ENCODE peak calls at places on chromosome 7, in eight cellular contexts. G is cardiac fibroblast; H is mucosa of gallbladder; N is upper lobe of left lung; W is AG04450; J is Calu3; Y is activated CD4-positive, alpha-beta T cell treated with anti-CD3 and anti-CD28 coated beads, Interleukin-2, amount 10 ng/mL, durations not matched to agents 7 days and 5 days; L is SHP77 treated with DMSO at 0.1 percent for 48 hours. T is an unnamed sample.

GRCh38 chr7:48301201-48301600 is 129.9 kb downstream of the ABCA13 start:
- DNase-seq in L (no peak), J (no peak), G (no peak), W (no peak), Y (no peak), H (no peak), N (no peak), T (no peak)

GRCh38 chr7:22574756-22575517 is 74.9 kb upstream of the STEAP1B start:
- DNase-seq in Y (no peak), J (no peak), G (no peak), N (no peak), H (no peak), W (no peak), L (no peak), T (no peak)

GRCh38 chr7:30815016-30815854 is 44.0 kb downstream of the MINDY4 start:
- DNase-seq in G (peak; percentile 85), N (no peak), H (peak; percentile 23), Y (no peak), L (no peak), J (no peak), W (no peak), T (no peak)

GRCh38 chr7:108079291-108080057 is 50.7 kb downstream of the LAMB4 start:
- DNase-seq in H (no peak), Y (no peak), J (peak; percentile 18), W (peak; percentile 93), G (peak; percentile 94), N (no peak), L (no peak), T (no peak)

GRCh38 chr7:132066776-132067175 is 509.5 kb downstream of the PLXNA4 start:
- DNase-seq in Y (no peak), G (peak; percentile 51), L (no peak), H (no peak), N (peak; percentile 38), W (no peak), J (no peak), T (no peak)

GRCh38 chr7:151629873-151630272 is 110.2 kb upstream of the RHEB start:
- DNase-seq in Y (no peak), N (no peak), J (no peak), L (no peak), W (no peak), H (no peak), G (no peak), T (no peak)

GRCh38 chr7:154861589-154861988 is 141.3 kb downstream of the PAXIP1 start:
- DNase-seq in H (no peak), Y (no peak), L (no peak), W (no peak), J (no peak), N (no peak), G (no peak), T (no peak)

GRCh38 chr7:82617156-82617555 is 173.6 kb upstream of the CACNA2D1 start:
- DNase-seq in Y (no peak), H (no peak), J (no peak), N (no peak), L (no peak), G (no peak), W (no peak), T (no peak)

GRCh38 chr7:46619723-46620310 is 698.7 kb upstream of the IGFBP3 start:
- DNase-seq in Y (no peak), N (no peak), W (no peak), H (no peak), J (no peak), G (peak; percentile 22), L (no peak), T (no peak)

GRCh38 chr7:111710839-111711380 is 148.6 kb upstream of the IMMP2L start:
- DNase-seq in N (no peak), W (no peak), J (no peak), Y (no peak), G (no peak), L (no peak), H (no peak), T (no peak)

GRCh38 chr7:30817060-30817770 is 46.0 kb downstream of the MINDY4 start:
- DNase-seq in G (peak; percentile 31), J (no peak), Y (no peak), L (no peak), N (no peak), H (no peak), W (no peak), T (no peak)

GRCh38 chr7:55191926-55192692 is 173.0 kb upstream of the LANCL2 start:
- DNase-seq in G (peak; percentile 11), J (no peak), H (no peak), N (peak; percentile 50), L (no peak), Y (no peak), W (no peak), T (no peak)

GRCh38 chr7:110373514-110374258 is 717.2 kb upstream of the LRRN3 start:
- DNase-seq in Y (no peak), N (no peak), L (no peak), G (no peak), W (peak; percentile 39), J (no peak), H (no peak), T (no peak)

GRCh38 chr7:47333131-47333887 is 248.6 kb downstream of the TNS3 start:
- DNase-seq in Y (no peak), J (no peak), G (no peak), L (no peak), W (no peak), N (no peak), H (no peak), T (no peak)

GRCh38 chr7:142795339-142795863 is 24.6 kb downstream of the PRSS2 start:
- DNase-seq in N (no peak), J (peak; percentile 14), W (no peak), Y (peak; percentile 75), H (no peak), L (no peak), G (no peak), T (no peak)

GRCh38 chr7:73852500-73852899 is 8.5 kb upstream of the TMEM270 start:
- DNase-seq in Y (no peak), J (no peak), H (no peak), G (no peak), N (peak; percentile 43), W (no peak), L (no peak), T (no peak)

GRCh38 chr7:94410471-94411466 is 16.1 kb downstream of the COL1A2 start:
- DNase-seq in Y (no peak), W (no peak), N (no peak), G (peak; percentile 43), L (no peak), J (no peak), H (no peak), T (no peak)

GRCh38 chr7:128591705-128592104 is 80.4 kb upstream of the GARIN1A start:
- DNase-seq in G (no peak), Y (no peak), H (peak; percentile 15), N (no peak), W (no peak), J (no peak), L (no peak), T (no peak)

GRCh38 chr7:142384508-142384922 is 126.7 kb upstream of the PRSS58 start:
- DNase-seq in J (no peak), L (no peak), W (no peak), G (peak; percentile 36), Y (peak; percentile 36), N (no peak), H (no peak), T (no peak)

GRCh38 chr7:156609010-156609877 is 31.3 kb upstream of the RNF32 start:
- DNase-seq in Y (no peak), G (peak; percentile 34), W (no peak), L (no peak), N (no peak), H (peak; percentile 79), J (no peak), T (no peak)

GRCh38 chr7:151904270-151904669 is 27.4 kb upstream of the PRKAG2 start:
- DNase-seq in Y (no peak), W (no peak), G (no peak), H (no peak), J (no peak), N (no peak), L (no peak), T (no peak)

GRCh38 chr7:129423700-129424410 is 10.4 kb upstream of the STRIP2 start:
- DNase-seq in L (no peak), W (no peak), Y (no peak), G (peak; percentile 36), J (no peak), N (no peak), H (no peak), T (no peak)

GRCh38 chr7:68892211-68892610 is 706.1 kb upstream of the AUTS2 start:
- DNase-seq in J (no peak), N (no peak), H (no peak), L (no peak), W (no peak), Y (no peak), G (no peak), T (no peak)

GRCh38 chr7:99407849-99408346 is 499 bp downstream of the PDAP1 start:
- DNase-seq in G (peak; percentile 83), Y (peak; percentile 28), W (no peak), J (peak; percentile 10), N (peak; percentile 86), H (no peak), L (no peak), T (no peak)

GRCh38 chr7:91636129-91636724 is 244.3 kb downstream of the MTERF1 start:
- DNase-seq in W (no peak), L (no peak), H (no peak), Y (peak; percentile 12), J (peak; percentile 34), N (no peak), G (peak; percentile 48), T (no peak)

GRCh38 chr7:47763063-47763974 is 181.4 kb upstream of the TNS3 start:
- DNase-seq in W (peak; percentile 91), N (no peak), H (peak; percentile 32), L (peak; percentile 98), Y (no peak), G (peak; percentile 59), J (peak; percentile 78), T (no peak)

GRCh38 chr7:114931656-114932011 is 9.7 kb downstream of the MDFIC start:
- DNase-seq in Y (peak; percentile 51), G (no peak), N (no peak), L (no peak), W (no peak), H (no peak), J (no peak), T (no peak)

GRCh38 chr7:1770331-1770730 is 100.3 kb downstream of the ELFN1 start:
- DNase-seq in Y (no peak), G (no peak), N (no peak), H (no peak), W (no peak), L (no peak), J (no peak), T (no peak)

GRCh38 chr7:149833495-149834130 is 4.6 kb upstream of the ZNF862 start:
- DNase-seq in L (no peak), J (no peak), G (no peak), H (no peak), Y (no peak), W (no peak), N (no peak), T (no peak)

GRCh38 chr7:159068893-159069448 is 75.7 kb downstream of the VIPR2 start:
- DNase-seq in L (no peak), N (no peak), G (no peak), H (no peak), Y (no peak), W (no peak), J (no peak), T (no peak)

GRCh38 chr7:151411551-151411950 is 1.7 kb upstream of the WDR86 start:
- DNase-seq in N (no peak), W (no peak), H (no peak), L (no peak), J (no peak), Y (no peak), G (no peak), T (no peak)

GRCh38 chr7:95066736-95067530 is 159.5 kb downstream of the PPP1R9A start:
- DNase-seq in W (no peak), J (no peak), N (no peak), L (no peak), Y (no peak), G (peak; percentile 72), H (no peak), T (no peak)

GRCh38 chr7:112414855-112415490 is 35.3 kb upstream of the IFRD1 start:
- DNase-seq in N (no peak), J (no peak), H (no peak), G (peak; percentile 65), L (peak; percentile 41), Y (peak; percentile 20), W (no peak), T (no peak)

GRCh38 chr7:91397099-91397498 is 132.9 kb downstream of the FZD1 start:
- DNase-seq in W (no peak), Y (no peak), J (no peak), H (no peak), G (no peak), N (no peak), L (no peak), T (no peak)

T was measured in prostate gland.